ENCODE peak calls at places on chromosomes 6 and 20, in six cellular contexts. One of them, this sample, is unnamed.

GRCh38 chr6:144334150-144334708 is 49.1 kb downstream of the UTRN start:
- DNase-seq in astrocyte: no peak
- DNase-seq in Panc1: no peak
- DNase-seq in transverse colon: peak
- DNase-seq in kidney: peak
- DNase-seq in epithelial cell of esophagus: no peak
- DNase-seq in this sample: peak

GRCh38 chr20:18527836-18528235 is 20.1 kb downstream of the SEC23B start:
- DNase-seq in astrocyte: peak
- DNase-seq in epithelial cell of esophagus: peak
- DNase-seq in transverse colon: no peak
- DNase-seq in kidney: no peak
- DNase-seq in Panc1: no peak
- DNase-seq in this sample: no peak

GRCh38 chr6:43078651-43079050 is 2.5 kb downstream of the PTK7 start:
- DNase-seq in astrocyte: peak
- DNase-seq in kidney: no peak
- DNase-seq in Panc1: no peak
- DNase-seq in transverse colon: no peak
- DNase-seq in epithelial cell of esophagus: no peak
- DNase-seq in this sample: no peak

GRCh38 chr20:49658508-49658907 is 55.2 kb downstream of the B4GALT5 start:
- DNase-seq in astrocyte: no peak
- DNase-seq in Panc1: no peak
- DNase-seq in transverse colon: no peak
- DNase-seq in kidney: no peak
- DNase-seq in epithelial cell of esophagus: no peak
- DNase-seq in this sample: no peak

GRCh38 chr20:50285376-50286173 is 94.9 kb downstream of the CEBPB start:
- DNase-seq in transverse colon: no peak
- DNase-seq in astrocyte: peak
- DNase-seq in Panc1: no peak
- DNase-seq in epithelial cell of esophagus: no peak
- DNase-seq in kidney: peak
- DNase-seq in this sample: no peak

GRCh38 chr20:63977392-63978276 is 1.8 kb downstream of the SAMD10 start:
- DNase-seq in transverse colon: no peak
- DNase-seq in kidney: peak
- DNase-seq in epithelial cell of esophagus: peak
- DNase-seq in Panc1: no peak
- DNase-seq in astrocyte: peak
- DNase-seq in this sample: no peak

GRCh38 chr6:107843400-107843799 is 19.3 kb upstream of the SCML4 start:
- DNase-seq in astrocyte: no peak
- DNase-seq in kidney: no peak
- DNase-seq in epithelial cell of esophagus: peak
- DNase-seq in Panc1: no peak
- DNase-seq in transverse colon: no peak
- DNase-seq in this sample: no peak

GRCh38 chr6:74066168-74066871 is 370.3 kb downstream of the CD109 start:
- DNase-seq in transverse colon: no peak
- DNase-seq in Panc1: no peak
- DNase-seq in kidney: no peak
- DNase-seq in epithelial cell of esophagus: peak
- DNase-seq in astrocyte: peak
- DNase-seq in this sample: no peak

GRCh38 chr20:49701313-49701731 is 12.4 kb downstream of the B4GALT5 start:
- DNase-seq in transverse colon: no peak
- DNase-seq in Panc1: no peak
- DNase-seq in kidney: no peak
- DNase-seq in astrocyte: no peak
- DNase-seq in epithelial cell of esophagus: peak
- DNase-seq in this sample: no peak

GRCh38 chr6:168799067-168799466 is 358.1 kb downstream of the SMOC2 start:
- DNase-seq in Panc1: no peak
- DNase-seq in epithelial cell of esophagus: no peak
- DNase-seq in astrocyte: no peak
- DNase-seq in kidney: no peak
- DNase-seq in transverse colon: no peak
- DNase-seq in this sample: no peak

GRCh38 chr20:17493173-17493572 is 38.0 kb downstream of the BFSP1 start:
- DNase-seq in transverse colon: no peak
- DNase-seq in kidney: no peak
- DNase-seq in epithelial cell of esophagus: no peak
- DNase-seq in astrocyte: no peak
- DNase-seq in Panc1: no peak
- DNase-seq in this sample: no peak

GRCh38 chr20:44572551-44573500 is 9.6 kb upstream of the PKIG start:
- DNase-seq in epithelial cell of esophagus: peak
- DNase-seq in transverse colon: peak
- DNase-seq in kidney: no peak
- DNase-seq in astrocyte: peak
- DNase-seq in Panc1: peak
- DNase-seq in this sample: no peak

GRCh38 chr6:27667651-27668441 is 194.9 kb upstream of the ZNF184 start:
- DNase-seq in epithelial cell of esophagus: peak
- DNase-seq in Panc1: peak
- DNase-seq in transverse colon: no peak
- DNase-seq in astrocyte: no peak
- DNase-seq in kidney: no peak
- DNase-seq in this sample: no peak

GRCh38 chr20:16709017-16709416 is 20.8 kb upstream of the SNRPB2 start:
- DNase-seq in transverse colon: no peak
- DNase-seq in epithelial cell of esophagus: no peak
- DNase-seq in Panc1: no peak
- DNase-seq in kidney: no peak
- DNase-seq in astrocyte: no peak
- DNase-seq in this sample: no peak

GRCh38 chr6:125020385-125020784 is 58.1 kb downstream of the RNF217 start:
- DNase-seq in transverse colon: no peak
- DNase-seq in kidney: no peak
- DNase-seq in astrocyte: peak
- DNase-seq in Panc1: no peak
- DNase-seq in epithelial cell of esophagus: no peak
- DNase-seq in this sample: no peak

GRCh38 chr20:7855545-7855944 is 84.7 kb downstream of the HAO1 start:
- DNase-seq in astrocyte: no peak
- DNase-seq in epithelial cell of esophagus: peak
- DNase-seq in transverse colon: no peak
- DNase-seq in kidney: no peak
- DNase-seq in Panc1: no peak
- DNase-seq in this sample: no peak

GRCh38 chr6:156395276-156395675 is 381.9 kb upstream of the ARID1B start:
- DNase-seq in kidney: no peak
- DNase-seq in epithelial cell of esophagus: peak
- DNase-seq in transverse colon: peak
- DNase-seq in astrocyte: no peak
- DNase-seq in Panc1: no peak
- DNase-seq in this sample: peak

GRCh38 chr6:692858-693736 is at the start of gene EXOC2:
- DNase-seq in astrocyte: peak
- DNase-seq in kidney: peak
- DNase-seq in epithelial cell of esophagus: peak
- DNase-seq in transverse colon: peak
- DNase-seq in Panc1: no peak
- DNase-seq in this sample: peak

GRCh38 chr6:12760911-12761310 is 44.3 kb downstream of the PHACTR1 start:
- DNase-seq in kidney: no peak
- DNase-seq in transverse colon: no peak
- DNase-seq in Panc1: no peak
- DNase-seq in astrocyte: peak
- DNase-seq in epithelial cell of esophagus: no peak
- DNase-seq in this sample: no peak

GRCh38 chr20:25207149-25207959 is 11.8 kb downstream of the ENTPD6 start:
- DNase-seq in kidney: no peak
- DNase-seq in Panc1: no peak
- DNase-seq in transverse colon: no peak
- DNase-seq in astrocyte: no peak
- DNase-seq in epithelial cell of esophagus: no peak
- DNase-seq in this sample: no peak

GRCh38 chr6:5905431-5906339 is 101.0 kb downstream of the NRN1 start:
- DNase-seq in epithelial cell of esophagus: peak
- DNase-seq in kidney: peak
- DNase-seq in astrocyte: peak
- DNase-seq in transverse colon: peak
- DNase-seq in Panc1: no peak
- DNase-seq in this sample: peak

GRCh38 chr20:32667030-32667429 is 6.7 kb downstream of the C20orf203 start:
- DNase-seq in transverse colon: no peak
- DNase-seq in kidney: no peak
- DNase-seq in astrocyte: no peak
- DNase-seq in Panc1: no peak
- DNase-seq in epithelial cell of esophagus: no peak
- DNase-seq in this sample: no peak

GRCh38 chr20:51424270-51425041 is 118.1 kb downstream of the NFATC2 start:
- DNase-seq in transverse colon: no peak
- DNase-seq in kidney: peak
- DNase-seq in astrocyte: no peak
- DNase-seq in epithelial cell of esophagus: no peak
- DNase-seq in Panc1: no peak
- DNase-seq in this sample: no peak

GRCh38 chr6:29336269-29336668 is 32.4 kb downstream of the OR5V1 start:
- DNase-seq in astrocyte: no peak
- DNase-seq in transverse colon: no peak
- DNase-seq in epithelial cell of esophagus: no peak
- DNase-seq in kidney: no peak
- DNase-seq in Panc1: no peak
- DNase-seq in this sample: no peak

GRCh38 chr20:62991196-62991807 is 15.5 kb downstream of the BHLHE23 start:
- DNase-seq in epithelial cell of esophagus: no peak
- DNase-seq in Panc1: no peak
- DNase-seq in kidney: no peak
- DNase-seq in transverse colon: no peak
- DNase-seq in astrocyte: no peak
- DNase-seq in this sample: no peak

GRCh38 chr6:31943742-31944141 is 2.2 kb upstream of the CFB start:
- DNase-seq in transverse colon: no peak
- DNase-seq in kidney: no peak
- DNase-seq in Panc1: no peak
- DNase-seq in epithelial cell of esophagus: no peak
- DNase-seq in astrocyte: no peak
- DNase-seq in this sample: no peak

GRCh38 chr20:50242178-50242514 is 51.5 kb downstream of the CEBPB start:
- DNase-seq in astrocyte: no peak
- DNase-seq in Panc1: no peak
- DNase-seq in epithelial cell of esophagus: no peak
- DNase-seq in transverse colon: no peak
- DNase-seq in kidney: no peak
- DNase-seq in this sample: no peak

GRCh38 chr6:112193535-112194051 is 60.8 kb downstream of the LAMA4 start:
- DNase-seq in transverse colon: no peak
- DNase-seq in epithelial cell of esophagus: no peak
- DNase-seq in Panc1: no peak
- DNase-seq in astrocyte: no peak
- DNase-seq in kidney: no peak
- DNase-seq in this sample: no peak

GRCh38 chr20:3405696-3406358 is 1.6 kb downstream of the DNAAF9 start:
- DNase-seq in astrocyte: no peak
- DNase-seq in Panc1: no peak
- DNase-seq in transverse colon: no peak
- DNase-seq in kidney: no peak
- DNase-seq in epithelial cell of esophagus: no peak
- DNase-seq in this sample: no peak
- H3K4me3 ChIP-seq in astrocyte: peak
- H3K4me3 ChIP-seq in Panc1: peak
- H3K4me3 ChIP-seq in transverse colon: no peak
- H3K4me3 ChIP-seq in kidney: peak
- H3K4me3 ChIP-seq in epithelial cell of esophagus: peak
- H3K4me3 ChIP-seq in this sample: peak

GRCh38 chr6:40476673-40477072 is 110.5 kb downstream of the LRFN2 start:
- DNase-seq in epithelial cell of esophagus: no peak
- DNase-seq in kidney: no peak
- DNase-seq in astrocyte: no peak
- DNase-seq in Panc1: no peak
- DNase-seq in transverse colon: no peak
- DNase-seq in this sample: no peak

GRCh38 chr6:40477246-40478126 is 109.7 kb downstream of the LRFN2 start:
- DNase-seq in epithelial cell of esophagus: no peak
- DNase-seq in Panc1: no peak
- DNase-seq in kidney: no peak
- DNase-seq in transverse colon: peak
- DNase-seq in astrocyte: no peak
- DNase-seq in this sample: no peak

GRCh38 chr6:40473026-40473425 is 114.1 kb downstream of the LRFN2 start:
- DNase-seq in kidney: no peak
- DNase-seq in astrocyte: no peak
- DNase-seq in transverse colon: no peak
- DNase-seq in epithelial cell of esophagus: no peak
- DNase-seq in Panc1: no peak
- DNase-seq in this sample: no peak

GRCh38 chr6:40472354-40472753 is 114.8 kb downstream of the LRFN2 start:
- DNase-seq in Panc1: no peak
- DNase-seq in kidney: no peak
- DNase-seq in epithelial cell of esophagus: no peak
- DNase-seq in transverse colon: no peak
- DNase-seq in astrocyte: no peak
- DNase-seq in this sample: no peak

GRCh38 chr6:40474937-40475336 is 112.2 kb downstream of the LRFN2 start:
- DNase-seq in Panc1: no peak
- DNase-seq in kidney: no peak
- DNase-seq in epithelial cell of esophagus: no peak
- DNase-seq in transverse colon: no peak
- DNase-seq in astrocyte: no peak
- DNase-seq in this sample: no peak
- TF ChIP-seq CTCF in Panc1: no peak
- TF ChIP-seq CTCF in kidney: no peak
- TF ChIP-seq CTCF in epithelial cell of esophagus: no peak
- TF ChIP-seq CTCF in transverse colon: no peak
- TF ChIP-seq CTCF in astrocyte: no peak
- TF ChIP-seq CTCF in this sample: no peak

DNA sequence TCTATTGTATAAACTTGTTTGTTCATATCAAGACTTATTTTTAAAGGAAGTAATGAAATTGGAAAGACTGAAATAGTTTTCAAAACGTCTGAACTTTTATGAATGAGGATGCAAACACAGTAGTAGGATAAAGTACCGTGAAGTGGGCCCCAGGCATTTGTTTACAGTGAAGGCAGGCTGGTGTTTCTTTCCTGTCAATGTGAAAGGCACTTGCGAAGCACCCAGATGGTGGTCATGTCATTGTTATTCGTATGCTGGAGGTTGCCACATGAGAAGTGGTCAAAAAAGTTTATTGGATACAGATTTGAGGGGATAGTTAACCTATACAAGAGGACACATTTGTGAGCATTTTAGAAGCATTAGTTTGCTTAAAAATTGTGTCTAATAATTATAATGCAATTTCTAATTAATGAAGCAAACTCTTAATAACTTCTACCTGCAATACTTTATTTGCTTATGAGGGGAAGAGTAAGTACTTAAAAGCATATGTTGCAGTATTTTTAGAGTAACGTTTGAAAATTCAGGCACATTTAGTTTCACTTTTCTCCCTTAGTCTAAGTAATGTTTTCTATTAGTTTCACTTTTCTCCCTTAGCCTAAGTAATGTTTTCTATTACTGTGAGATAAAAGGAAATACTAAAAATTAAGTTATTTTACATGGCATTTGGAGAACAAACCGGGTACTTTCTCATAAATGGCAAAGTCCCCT is 120.8 kb upstream of the CLDN20 start:
- DNase-seq in kidney: no peak
- DNase-seq in Panc1: no peak
- DNase-seq in transverse colon: no peak
- DNase-seq in astrocyte: no peak
- DNase-seq in epithelial cell of esophagus: no peak
- DNase-seq in this sample: no peak
- H3K4me3 ChIP-seq in kidney: no peak
- H3K4me3 ChIP-seq in Panc1: peak
- H3K4me3 ChIP-seq in transverse colon: no peak
- H3K4me3 ChIP-seq in astrocyte: peak
- H3K4me3 ChIP-seq in epithelial cell of esophagus: no peak
- H3K4me3 ChIP-seq in this sample: no peak

GRCh38 chr6:76351275-76351674 is 278.8 kb upstream of the IMPG1 start:
- DNase-seq in transverse colon: no peak
- DNase-seq in Panc1: no peak
- DNase-seq in kidney: no peak
- DNase-seq in astrocyte: no peak
- DNase-seq in epithelial cell of esophagus: peak
- DNase-seq in this sample: no peak
- TF ChIP-seq CTCF in transverse colon: no peak
- TF ChIP-seq CTCF in Panc1: peak
- TF ChIP-seq CTCF in kidney: peak
- TF ChIP-seq CTCF in astrocyte: no peak
- TF ChIP-seq CTCF in epithelial cell of esophagus: peak
- TF ChIP-seq CTCF in this sample: no peak